ENCODE peak calls at places on chromosome 1, in nine cellular contexts. I is body of pancreas; W is left cardiac atrium; K is left ventricle myocardium inferior; T is smooth muscle cell of the brain vasculature; C is effector CD8-positive, alpha-beta T cell; U is nucleus accumbens; O is coronary artery; Y is stimulated activated CD4-positive, alpha-beta T cell treated with anti-CD3 and anti-CD28 coated beads, Interleukin-12 subunit alpha, Interleukin-12 subunit beta, amount 100 ng/mL, for 4 hours. V is an unnamed sample.

GRCh38 chr1:202861420-202862121 is 27.4 kb downstream of the RABIF start:
- DNase-seq in I (peak; percentile 84), W (peak; percentile 93), K (peak; percentile 94), T (no peak), C (peak; percentile 11), U (peak; percentile 46), O (peak; percentile 96), Y (peak; percentile 11), V (peak; percentile 83)

GRCh38 chr1:212077028-212077427 is 41.5 kb downstream of the DTL start:
- DNase-seq in I (no peak), W (no peak), K (no peak), T (no peak), C (no peak), U (no peak), O (no peak), Y (no peak), V (no peak)

GRCh38 chr1:68442822-68443556 is 6.8 kb downstream of the RPE65 start:
- DNase-seq in I (peak; percentile 30), W (no peak), K (no peak), T (no peak), C (no peak), U (no peak), O (no peak), Y (no peak), V (peak; percentile 31)

GRCh38 chr1:91098299-91098901 is 76.6 kb upstream of the ZNF644 start:
- DNase-seq in I (no peak), W (no peak), K (no peak), T (no peak), C (no peak), U (no peak), O (no peak), Y (no peak), V (no peak)

GRCh38 chr1:174676856-174677255 is 229.1 kb downstream of the GPR52 start:
- DNase-seq in I (no peak), W (no peak), K (no peak), T (no peak), C (no peak), U (no peak), O (no peak), Y (no peak), V (no peak)

GRCh38 chr1:201488817-201489581 is 17.9 kb downstream of the CSRP1 start:
- DNase-seq in I (peak; percentile 62), W (peak; percentile 77), K (peak; percentile 48), T (peak; percentile 73), C (no peak), U (no peak), O (no peak), Y (no peak), V (no peak)

GRCh38 chr1:50329332-50329932 is 93.8 kb downstream of the DMRTA2 start:
- DNase-seq in I (peak; percentile 30), W (no peak), K (no peak), T (no peak), C (no peak), U (no peak), O (no peak), Y (no peak), V (no peak)

GRCh38 chr1:72397786-72398185 is 115.4 kb upstream of the NEGR1 start:
- DNase-seq in I (no peak), W (no peak), K (no peak), T (peak; percentile 57), C (no peak), U (no peak), O (no peak), Y (no peak), V (no peak)

GRCh38 chr1:219506337-219506944 is 106.5 kb downstream of the ZC3H11B start:
- DNase-seq in I (no peak), W (no peak), K (no peak), T (no peak), C (no peak), U (no peak), O (no peak), Y (no peak), V (no peak)

GRCh38 chr1:152621993-152622392 is 910 bp downstream of the LCE3A start:
- DNase-seq in I (no peak), W (no peak), K (no peak), T (no peak), C (no peak), U (no peak), O (no peak), Y (no peak), V (no peak)

GRCh38 chr1:147756336-147756735 is 4.1 kb downstream of the GJA5 start:
- DNase-seq in I (no peak), W (no peak), K (no peak), T (no peak), C (no peak), U (no peak), O (no peak), Y (no peak), V (no peak)

GRCh38 chr1:228490120-228491078 is 3.2 kb downstream of the RNF187 start:
- DNase-seq in I (no peak), W (peak; percentile 41), K (peak; percentile 72), T (no peak), C (no peak), U (no peak), O (no peak), Y (no peak), V (no peak)

GRCh38 chr1:63320024-63320799 is 2.2 kb upstream of the FOXD3 start:
- DNase-seq in I (no peak), W (no peak), K (no peak), T (no peak), C (no peak), U (no peak), O (no peak), Y (no peak), V (no peak)

GRCh38 chr1:181949500-181949899 is 112.0 kb downstream of the ZNF648 start:
- DNase-seq in I (no peak), W (no peak), K (no peak), T (no peak), C (no peak), U (no peak), O (no peak), Y (no peak), V (no peak)

GRCh38 chr1:82377201-82377884 is 576.6 kb downstream of the ADGRL2 start:
- DNase-seq in I (no peak), W (no peak), K (no peak), T (peak; percentile 32), C (no peak), U (no peak), O (no peak), Y (no peak), V (no peak)

GRCh38 chr1:44327679-44328491 is 27.2 kb downstream of the ERI3 start:
- DNase-seq in I (peak; percentile 77), W (peak; percentile 89), K (peak; percentile 76), T (peak; percentile 97), C (no peak), U (no peak), O (peak; percentile 96), Y (no peak), V (no peak)

GRCh38 chr1:161242313-161242712 is 4.3 kb upstream of the NR1I3 start:
- DNase-seq in I (no peak), W (no peak), K (no peak), T (no peak), C (no peak), U (no peak), O (no peak), Y (no peak), V (peak; percentile 38)

GRCh38 chr1:17405898-17406759 is 33.3 kb downstream of the RCC2 start:
- DNase-seq in I (peak; percentile 63), W (peak; percentile 60), K (peak; percentile 50), T (peak; percentile 12), C (peak; percentile 15), U (no peak), O (no peak), Y (peak; percentile 33), V (peak; percentile 56)

GRCh38 chr1:200150721-200151120 is 123.2 kb downstream of the NR5A2 start:
- DNase-seq in I (no peak), W (no peak), K (no peak), T (no peak), C (no peak), U (no peak), O (no peak), Y (no peak), V (peak; percentile 38)

GRCh38 chr1:232249335-232249734 is 380.6 kb downstream of the SIPA1L2 start:
- DNase-seq in I (no peak), W (no peak), K (no peak), T (no peak), C (no peak), U (no peak), O (no peak), Y (no peak), V (peak; percentile 21)

GRCh38 chr1:165439287-165439686 is 5.6 kb downstream of the RXRG start:
- DNase-seq in I (no peak), W (no peak), K (no peak), T (no peak), C (no peak), U (no peak), O (no peak), Y (no peak), V (no peak)

GRCh38 chr1:110765640-110766335 is 91.0 kb upstream of the KCNA3 start:
- DNase-seq in I (peak; percentile 35), W (peak; percentile 41), K (no peak), T (no peak), C (no peak), U (no peak), O (no peak), Y (peak; percentile 26), V (peak; percentile 37)

GRCh38 chr1:160261526-160261877 is 847 bp downstream of the DCAF8 start:
- DNase-seq in I (peak; percentile 60), W (no peak), K (no peak), T (no peak), C (peak; percentile 53), U (no peak), O (no peak), Y (peak; percentile 44), V (peak; percentile 61)

GRCh38 chr1:172670791-172671190 is 11.9 kb downstream of the FASLG start:
- DNase-seq in I (no peak), W (no peak), K (no peak), T (no peak), C (no peak), U (no peak), O (no peak), Y (no peak), V (no peak)

GRCh38 chr1:27583479-27583878 is 20.5 kb downstream of the AHDC1 start:
- DNase-seq in I (no peak), W (no peak), K (no peak), T (no peak), C (no peak), U (no peak), O (no peak), Y (no peak), V (no peak)

GRCh38 chr1:60886793-60887331 is 195.5 kb upstream of the NFIA start:
- DNase-seq in I (no peak), W (no peak), K (no peak), T (no peak), C (no peak), U (no peak), O (no peak), Y (no peak), V (no peak)

GRCh38 chr1:73674945-73675561 is 522.9 kb downstream of the LRRIQ3 start:
- DNase-seq in I (no peak), W (no peak), K (no peak), T (no peak), C (no peak), U (no peak), O (no peak), Y (no peak), V (peak; percentile 26)

V was measured in KBM-7.